ENCODE peak calls at places on chromosomes 12 and 14, in nine cellular contexts. V, E, H, T, Y, S, Q, G and J are unnamed samples. For H3K4me1, the result is how much of the 10 kb centered on the place peaks cover.

GRCh38 chr12:52368494-52368893 is 1.2 kb upstream of the KRT85 start:
- DNase-seq in V (no peak), E (no peak), H (peak), T (peak), Y (no peak), S (no peak), Q (no peak), G (no peak), J (no peak)

GRCh38 chr12:12628013-12628412 is 16.3 kb downstream of the CREBL2 start:
- DNase-seq in V (no peak), E (no peak), H (no peak), T (no peak), Y (no peak), S (no peak), Q (no peak), G (no peak), J (no peak)

GRCh38 chr12:541676-542289 is 82.0 kb downstream of the B4GALNT3 start:
- DNase-seq in V (peak), E (no peak), H (no peak), T (no peak), Y (no peak), S (no peak), Q (no peak), G (no peak), J (no peak)

GRCh38 chr12:28023156-28023887 is 50.8 kb upstream of the PTHLH start:
- DNase-seq in V (no peak), E (no peak), H (no peak), T (peak), Y (no peak), S (no peak), Q (no peak), G (no peak), J (no peak)

GRCh38 chr12:118649765-118650585 is 273.6 kb downstream of the SUDS3 start:
- DNase-seq in V (no peak), E (no peak), H (no peak), T (no peak), Y (no peak), S (no peak), Q (no peak), G (no peak), J (no peak)

GRCh38 chr14:51398898-51399297 is 158.9 kb downstream of the TMX1 start:
- DNase-seq in V (no peak), E (no peak), H (no peak), T (peak), Y (no peak), S (no peak), Q (no peak), G (no peak), J (no peak)

GRCh38 chr14:88040141-88040540 is 35.2 kb downstream of the GPR65 start:
- DNase-seq in V (no peak), E (no peak), H (no peak), T (no peak), Y (no peak), S (no peak), Q (no peak), G (no peak), J (no peak)

GRCh38 chr14:58947816-58948440 is 240.5 kb upstream of the DAAM1 start:
- DNase-seq in V (no peak), E (no peak), H (no peak), T (peak), Y (no peak), S (no peak), Q (no peak), G (no peak), J (no peak)

GRCh38 chr12:58086930-58087329 is 145.6 kb downstream of the ATP23 start:
- DNase-seq in V (no peak), E (no peak), H (no peak), T (no peak), Y (no peak), S (no peak), Q (no peak), G (no peak), J (no peak)

GRCh38 chr14:91273885-91274273 is 29.4 kb upstream of the GPR68 start:
- DNase-seq in V (no peak), E (no peak), H (no peak), T (no peak), Y (no peak), S (no peak), Q (no peak), G (no peak), J (no peak)

GRCh38 chr14:101111620-101112290 is 208.2 kb upstream of the RTL1 start:
- DNase-seq in V (peak), E (no peak), H (no peak), T (no peak), Y (peak), S (no peak), Q (no peak), G (no peak), J (no peak)

GRCh38 chr14:51963164-51963733 is 26.1 kb upstream of the RTRAF start:
- DNase-seq in V (no peak), E (no peak), H (no peak), T (no peak), Y (no peak), S (no peak), Q (no peak), G (no peak), J (no peak)

GRCh38 chr14:44453433-44454171 is 53.5 kb downstream of the FSCB start:
- DNase-seq in V (no peak), E (no peak), H (no peak), T (peak), Y (no peak), S (no peak), Q (no peak), G (no peak), J (no peak)

GRCh38 chr12:116160196-116160595 is 117.3 kb downstream of the MED13L start:
- DNase-seq in V (no peak), E (no peak), H (no peak), T (peak), Y (no peak), S (no peak), Q (no peak), G (no peak), J (no peak)

GRCh38 chr14:32077081-32078029 is at the start of gene ARHGAP5:
- DNase-seq in V (peak), E (peak), H (no peak), T (peak), Y (peak), S (no peak), Q (no peak), G (no peak), J (peak)
- TF ChIP-seq POLR2A in V (no peak), E (peak), H (no peak), T (peak), Y (no peak), S (no peak), Q (peak), G (peak), J (no peak)

DNA sequence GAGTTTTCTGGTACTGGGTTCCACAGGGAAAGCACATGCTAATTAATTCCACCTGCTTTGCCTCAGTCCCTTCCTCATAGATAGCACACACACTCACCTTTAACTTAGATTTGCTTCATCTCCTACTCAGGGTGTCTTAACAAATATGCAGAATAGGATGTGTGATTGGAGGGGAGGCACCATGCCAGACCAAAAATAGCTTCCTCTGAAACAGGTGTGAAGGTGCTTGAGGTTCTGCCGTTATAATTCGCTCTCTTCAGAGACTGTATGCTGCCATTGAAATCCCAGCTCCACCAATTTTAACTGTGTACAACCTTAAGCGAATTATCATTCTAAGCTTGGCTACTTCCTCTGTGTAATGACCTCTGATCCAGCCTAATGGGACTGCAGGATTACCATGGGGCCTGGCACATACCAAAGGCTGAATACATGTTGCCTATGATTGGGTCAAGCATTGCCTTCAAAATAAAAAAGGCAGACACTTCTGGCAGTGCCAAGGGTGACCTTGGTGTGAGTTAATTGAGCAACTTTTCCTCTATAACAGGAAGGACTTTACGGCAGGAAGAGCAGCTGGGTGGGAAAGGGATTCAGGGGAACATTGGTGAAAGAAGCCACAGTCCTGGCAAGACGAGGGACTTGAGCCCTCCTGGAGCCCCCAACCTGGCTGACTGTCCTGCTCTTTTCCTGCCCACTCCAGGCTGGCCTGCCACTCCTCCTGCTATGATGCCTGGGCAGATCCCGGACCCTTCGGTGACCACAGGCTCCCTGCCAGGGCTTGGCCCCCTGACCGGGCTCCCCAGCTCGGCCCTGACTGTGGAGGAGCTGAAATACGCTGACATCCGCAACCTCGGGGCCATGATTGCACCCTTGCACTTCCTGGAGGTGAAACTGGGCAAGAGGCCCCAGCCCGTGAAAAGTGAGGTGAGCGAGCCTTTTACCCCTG is 9.7 kb downstream of the JDP2 start:
- DNase-seq in V (no peak), E (no peak), H (no peak), T (no peak), Y (no peak), S (no peak), Q (no peak), G (no peak), J (no peak)
- H3K4me1 ChIP-seq in V (under half), E (under half), H (under half), T (under half), Y (under half), S (half or more), Q (under half), G (under half), J (half or more)

DNA sequence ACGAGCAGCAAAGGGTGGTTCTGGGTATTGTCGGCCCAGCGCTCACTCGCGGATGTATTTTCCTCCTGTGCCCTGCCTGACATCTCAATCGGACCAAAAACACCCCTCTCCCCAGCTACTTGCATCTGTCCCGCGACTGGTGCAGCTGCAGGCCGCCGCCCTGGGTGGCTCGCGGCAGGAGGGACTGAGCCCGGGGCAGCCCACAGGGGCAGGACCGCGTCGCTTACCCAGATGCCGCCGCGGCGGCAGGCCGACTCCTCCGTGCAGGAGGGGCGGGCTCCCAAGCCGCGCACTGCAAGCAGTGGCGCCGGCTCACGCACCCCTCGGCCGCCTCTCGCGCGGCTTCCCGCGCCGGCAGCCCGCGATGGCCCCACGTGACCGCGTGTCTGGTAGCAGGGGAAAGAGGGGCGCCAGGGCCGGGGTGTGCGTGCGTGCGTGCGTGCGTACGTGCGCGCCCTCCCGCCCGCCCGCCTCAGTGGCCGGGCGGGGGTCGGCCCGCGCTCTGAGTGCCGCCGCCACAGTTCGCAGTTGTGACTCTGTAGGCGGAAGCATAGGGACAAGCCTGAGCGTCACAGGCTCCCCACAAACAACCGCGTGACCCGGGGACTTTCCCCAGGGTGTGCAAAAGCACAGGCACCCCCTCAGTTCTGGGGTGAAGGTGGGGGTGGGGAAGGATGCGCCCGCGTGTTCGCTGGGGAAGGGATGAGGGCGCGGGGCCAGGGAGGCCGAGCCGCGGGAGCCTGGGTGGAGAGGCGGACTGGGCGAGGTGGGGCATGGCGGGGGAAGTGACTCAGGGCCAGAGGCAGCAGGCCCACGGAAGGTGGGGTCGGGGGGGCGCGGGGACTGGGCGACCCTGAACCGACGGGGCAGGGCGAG is at the start of gene ZBTB25:
- DNase-seq in V (peak), E (peak), H (peak), T (peak), Y (peak), S (peak), Q (peak), G (peak), J (peak)
- TF ChIP-seq POLR2A in V (no peak), E (peak), H (peak), T (peak), Y (no peak), S (peak), Q (peak), G (peak), J (peak)

DNA sequence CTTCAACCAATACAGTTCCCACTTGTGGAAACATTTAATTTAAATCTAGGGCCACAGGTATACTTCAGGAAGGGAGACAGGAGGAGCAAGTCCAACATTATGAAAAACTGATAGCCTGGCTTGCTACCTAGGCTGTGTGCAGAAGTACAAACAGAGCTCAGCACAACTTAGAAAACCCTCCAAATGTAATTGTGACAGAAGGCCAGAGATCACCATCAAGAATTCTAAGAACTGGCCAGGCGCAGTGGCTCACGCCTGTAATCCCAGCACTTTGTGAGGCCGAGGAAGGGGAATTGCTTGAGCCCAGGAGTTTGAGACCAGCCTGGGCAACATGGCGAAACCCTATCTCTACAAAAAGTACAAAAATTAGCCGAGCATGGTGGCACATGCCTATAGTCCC is 14.1 kb downstream of the ATP2B1 start:
- DNase-seq in V (no peak), E (no peak), H (no peak), T (no peak), Y (no peak), S (no peak), Q (no peak), G (no peak), J (no peak)
- H3K4me1 ChIP-seq in V (under half), E (under half), H (under half), T (half or more), Y (under half), S (under half), Q (under half), G (under half), J (under half)

GRCh38 chr12:76033116-76034001 is 1.8 kb upstream of the PHLDA1 start:
- DNase-seq in V (no peak), E (no peak), H (no peak), T (no peak), Y (no peak), S (no peak), Q (no peak), G (no peak), J (no peak)

GRCh38 chr12:76030378-76031080 is 1.0 kb downstream of the PHLDA1 start:
- DNase-seq in V (peak), E (peak), H (no peak), T (peak), Y (peak), S (peak), Q (peak), G (peak), J (no peak)

GRCh38 chr12:76031414-76032042 is at the start of gene PHLDA1:
- DNase-seq in V (peak), E (peak), H (peak), T (peak), Y (peak), S (peak), Q (peak), G (peak), J (peak)

GRCh38 chr12:76031081-76031413 is 529 bp downstream of the PHLDA1 start:
- DNase-seq in V (no peak), E (no peak), H (no peak), T (no peak), Y (no peak), S (no peak), Q (no peak), G (no peak), J (no peak)

GRCh38 chr12:76032043-76032981 is 736 bp upstream of the PHLDA1 start:
- DNase-seq in V (peak), E (peak), H (peak), T (peak), Y (peak), S (peak), Q (peak), G (peak), J (no peak)
- TF ChIP-seq POLR2A in V (no peak), E (no peak), H (no peak), T (no peak), Y (no peak), S (no peak), Q (no peak), G (no peak), J (no peak)

GRCh38 chr12:89593233-89593632 is 67.4 kb upstream of the POC1B start:
- DNase-seq in V (no peak), E (no peak), H (no peak), T (no peak), Y (no peak), S (no peak), Q (no peak), G (no peak), J (no peak)

GRCh38 chr12:89593873-89594272 is 68.0 kb upstream of the POC1B start:
- DNase-seq in V (no peak), E (no peak), H (no peak), T (no peak), Y (no peak), S (no peak), Q (no peak), G (no peak), J (no peak)

DNA sequence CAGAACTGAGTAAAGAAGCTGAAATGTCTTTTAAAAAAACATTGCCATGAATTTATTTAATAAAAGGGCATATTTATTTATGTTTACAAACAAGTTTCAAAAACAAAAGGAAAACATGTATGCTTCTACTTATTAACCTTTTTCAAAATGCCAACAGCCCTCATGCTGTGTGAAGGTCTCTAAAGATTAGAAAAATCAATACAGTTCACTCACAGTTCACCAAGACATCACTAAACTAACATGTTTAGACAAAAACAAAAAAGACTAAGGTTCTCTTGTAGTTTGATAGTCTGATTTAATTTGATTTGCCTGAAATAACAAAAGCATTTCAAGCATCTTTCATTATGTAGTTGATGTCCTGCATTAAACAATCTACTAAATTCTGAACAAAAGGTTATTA is 63.9 kb upstream of the POC1B start:
- DNase-seq in V (no peak), E (no peak), H (no peak), T (no peak), Y (no peak), S (no peak), Q (no peak), G (no peak), J (no peak)
- H3K4me1 ChIP-seq in V (under half), E (under half), H (under half), T (under half), Y (under half), S (under half), Q (under half), G (under half), J (under half)

DNA sequence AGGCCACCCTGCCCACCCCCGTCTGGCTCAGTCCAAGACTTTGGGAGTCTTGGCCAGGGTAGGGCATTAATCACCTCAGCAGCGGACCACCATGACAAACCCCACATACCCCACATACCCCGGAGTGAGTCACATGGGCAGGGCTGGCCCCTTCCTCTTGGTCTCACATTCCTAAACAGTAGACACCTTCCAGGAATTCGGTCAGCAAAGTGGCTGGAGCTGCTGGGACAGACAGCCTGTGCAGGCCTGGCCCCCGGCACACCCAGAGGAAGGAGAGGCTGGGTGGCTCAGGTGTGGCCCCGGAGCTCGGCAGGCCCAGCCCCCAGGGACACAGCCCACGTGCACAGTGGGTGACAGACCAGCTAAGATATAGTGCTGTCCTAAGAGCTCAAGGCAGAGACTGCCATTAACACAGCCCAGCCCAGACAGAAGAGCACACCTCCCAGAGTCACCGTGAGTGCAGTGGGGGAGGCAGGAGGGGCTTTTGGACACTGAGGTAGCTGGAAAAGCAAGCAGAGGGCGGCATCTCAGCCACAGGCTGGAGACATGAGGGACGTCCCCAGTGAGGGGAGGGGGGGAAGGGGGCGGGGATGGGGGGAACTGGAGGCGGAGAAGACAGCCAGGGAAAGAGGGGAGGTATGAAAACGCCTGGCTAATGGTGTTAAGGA is 24.0 kb downstream of the CCDC85C start:
- DNase-seq in V (no peak), E (peak), H (no peak), T (peak), Y (peak), S (no peak), Q (peak), G (peak), J (no peak)
- TF ChIP-seq POLR2A in V (no peak), E (peak), H (no peak), T (no peak), Y (no peak), S (no peak), Q (peak), G (peak), J (no peak)